ENCODE peak calls at places on chromosomes 5 and 9, in six cellular contexts. T is activated CD4-positive, alpha-beta memory T cell treated with anti-CD3 and anti-CD28 coated beads, Interleukin-2, amount 10 ng/mL, durations not matched to agents 7 days and 5 days; L is NT2/D1; G is mucosa of gallbladder; N is neural crest cell; W is mesendoderm. Z is an unnamed sample.

GRCh38 chr9:127083598-127083997 is 38.8 kb downstream of the ANGPTL2 start:
- DNase-seq in T (no peak), N (no peak), L (no peak), W (no peak), G (no peak), Z (peak)

GRCh38 chr5:160802567-160802966 is 49.4 kb downstream of the ATP10B start:
- DNase-seq in L (no peak), T (no peak), W (peak), G (no peak), N (no peak), Z (no peak)

GRCh38 chr5:126526493-126526892 is 68.5 kb downstream of the ALDH7A1 start:
- DNase-seq in W (no peak), N (no peak), T (no peak), L (no peak), G (no peak), Z (no peak)

GRCh38 chr9:91586282-91586681 is 162.7 kb upstream of the NFIL3 start:
- DNase-seq in W (no peak), G (no peak), T (no peak), N (no peak), L (no peak), Z (no peak)

GRCh38 chr5:88883059-88883565 is at the start of gene MEF2C:
- DNase-seq in G (peak), W (peak), N (peak), L (no peak), T (no peak), Z (peak)

GRCh38 chr9:133058051-133058450 is 3.7 kb upstream of the CEL start:
- DNase-seq in W (no peak), T (no peak), N (no peak), G (no peak), L (no peak), Z (no peak)

GRCh38 chr5:41097642-41098041 is 26.5 kb upstream of the MROH2B start:
- DNase-seq in W (no peak), T (no peak), N (no peak), L (no peak), G (no peak), Z (peak)

GRCh38 chr5:621341-621761 is 9.2 kb downstream of the CEP72 start:
- DNase-seq in W (no peak), N (no peak), G (no peak), T (no peak), L (no peak), Z (no peak)

GRCh38 chr5:73274870-73275756 is 102.1 kb downstream of the TMEM174 start:
- DNase-seq in L (no peak), W (no peak), G (peak), N (no peak), T (no peak), Z (peak)

GRCh38 chr5:60458669-60459068 is 241.3 kb downstream of the DEPDC1B start:
- DNase-seq in L (no peak), G (no peak), T (no peak), N (no peak), W (no peak), Z (no peak)

GRCh38 chr9:14103115-14103514 is 210.8 kb downstream of the NFIB start:
- DNase-seq in N (no peak), G (no peak), L (no peak), T (no peak), W (no peak), Z (no peak)

GRCh38 chr9:114691046-114691955 is 9.3 kb upstream of the TEX48 start:
- DNase-seq in N (no peak), L (no peak), G (no peak), T (peak), W (no peak), Z (peak)

Z was measured in kidney tubule cell.